ENCODE peak calls at places on chromosomes 1 and 21, in five cellular contexts. I is HS-27A; P is stimulated activated CD4-positive, alpha-beta T cell treated with anti-CD3 and anti-CD28 coated beads, Interleukin-2, amount 100 ng/mL, for 24 hours; W is NCI-H2107; X is upper lobe of right lung. N is an unnamed sample.

GRCh38 chr1:192913683-192914082 is 104.8 kb downstream of the RGS2 start:
- DNase-seq in I (no peak), P (no peak), X (no peak), W (no peak), N (no peak)

GRCh38 chr1:30316056-30316455 is 407.3 kb downstream of the MATN1 start:
- DNase-seq in X (no peak), P (no peak), W (no peak), I (no peak), N (no peak)

GRCh38 chr1:145859491-145860159 is 744 bp upstream of the PIAS3 start:
- DNase-seq in X (peak), I (no peak), P (peak), W (peak), N (peak)

GRCh38 chr1:69504730-69505252 is 62.9 kb upstream of the LRRC7 start:
- DNase-seq in X (no peak), I (no peak), W (no peak), P (no peak), N (no peak)

GRCh38 chr1:33712176-33712575 is 151.7 kb upstream of the HMGB4 start:
- DNase-seq in X (no peak), W (no peak), I (no peak), P (no peak), N (no peak)

GRCh38 chr1:189859385-189859977 is 618.2 kb downstream of the BRINP3 start:
- DNase-seq in I (no peak), W (no peak), X (no peak), P (peak), N (peak)

GRCh38 chr1:28194326-28195035 is 18.0 kb upstream of the PTAFR start:
- DNase-seq in P (no peak), I (no peak), X (no peak), W (no peak), N (no peak)

GRCh38 chr1:4652631-4653327 is 1.6 kb upstream of the AJAP1 start:
- DNase-seq in I (no peak), P (peak), X (peak), W (no peak), N (peak)

GRCh38 chr1:45443580-45444446 is 47.1 kb downstream of the TESK2 start:
- DNase-seq in W (no peak), X (no peak), I (no peak), P (no peak), N (no peak)

GRCh38 chr1:246837418-246838117 is 94.2 kb downstream of the AHCTF1 start:
- DNase-seq in X (no peak), P (no peak), I (no peak), W (no peak), N (no peak)

GRCh38 chr1:89125571-89126233 is at the start of gene GBP2:
- DNase-seq in P (no peak), I (peak), X (no peak), W (no peak), N (peak)

GRCh38 chr21:33940846-33941245 is 25.2 kb upstream of the ATP5PO start:
- DNase-seq in X (no peak), P (no peak), W (no peak), I (no peak), N (no peak)

GRCh38 chr1:234918216-234918841 is 210.3 kb downstream of the TOMM20 start:
- DNase-seq in W (no peak), P (no peak), X (peak), I (no peak), N (no peak)

GRCh38 chr1:177227978-177228720 is 57.4 kb downstream of the BRINP2 start:
- DNase-seq in X (no peak), W (no peak), P (no peak), I (no peak), N (no peak)

N was measured in GM13976.